ENCODE peak calls at places on chromosomes 1 and 21, in seven cellular contexts. One of them, this sample, is unnamed.
A peak's percentile ranks its signal among the peaks of the same experiment; 100 is the strongest.

GRCh38 chr1:41657679-41658078 is 173.2 kb upstream of the EDN2 start:
- DNase-seq in NCI-H1417: no peak
- DNase-seq in endothelial cell: no peak
- DNase-seq in nephron progenitor cell: no peak
- DNase-seq in activated T-helper 1 cell treated with Interleukin-2 at 50 U/mL for 16 hours: no peak
- DNase-seq in stimulated activated CD8-positive, alpha-beta memory T cell treated with anti-CD3 and anti-CD28 coated beads, Interleukin-2, amount 100 ng/mL, for 48 hours: no peak
- DNase-seq in GM18507: no peak
- DNase-seq in this sample: no peak

GRCh38 chr1:186183970-186184628 is 191.0 kb downstream of the TPR start:
- DNase-seq in NCI-H1417: no peak
- DNase-seq in endothelial cell: no peak
- DNase-seq in nephron progenitor cell: no peak
- DNase-seq in activated T-helper 1 cell treated with Interleukin-2 at 50 U/mL for 16 hours: no peak
- DNase-seq in stimulated activated CD8-positive, alpha-beta memory T cell treated with anti-CD3 and anti-CD28 coated beads, Interleukin-2, amount 100 ng/mL, for 48 hours: no peak
- DNase-seq in GM18507: no peak
- DNase-seq in this sample: no peak

GRCh38 chr21:9767592-9768375 is 753.6 kb upstream of the TPTE start:
- DNase-seq in NCI-H1417: peak; percentile 35
- DNase-seq in endothelial cell: no peak
- DNase-seq in nephron progenitor cell: no peak
- DNase-seq in activated T-helper 1 cell treated with Interleukin-2 at 50 U/mL for 16 hours: no peak
- DNase-seq in stimulated activated CD8-positive, alpha-beta memory T cell treated with anti-CD3 and anti-CD28 coated beads, Interleukin-2, amount 100 ng/mL, for 48 hours: no peak
- DNase-seq in GM18507: no peak
- DNase-seq in this sample: no peak

GRCh38 chr1:174448531-174448883 is 743 bp downstream of the GPR52 start:
- DNase-seq in NCI-H1417: peak; percentile 25
- DNase-seq in endothelial cell: no peak
- DNase-seq in nephron progenitor cell: no peak
- DNase-seq in activated T-helper 1 cell treated with Interleukin-2 at 50 U/mL for 16 hours: no peak
- DNase-seq in stimulated activated CD8-positive, alpha-beta memory T cell treated with anti-CD3 and anti-CD28 coated beads, Interleukin-2, amount 100 ng/mL, for 48 hours: no peak
- DNase-seq in GM18507: no peak
- DNase-seq in this sample: no peak

GRCh38 chr1:110687244-110687643 is 12.5 kb upstream of the KCNA3 start:
- DNase-seq in NCI-H1417: peak; percentile 23
- DNase-seq in endothelial cell: no peak
- DNase-seq in nephron progenitor cell: no peak
- DNase-seq in activated T-helper 1 cell treated with Interleukin-2 at 50 U/mL for 16 hours: no peak
- DNase-seq in stimulated activated CD8-positive, alpha-beta memory T cell treated with anti-CD3 and anti-CD28 coated beads, Interleukin-2, amount 100 ng/mL, for 48 hours: no peak
- DNase-seq in GM18507: no peak
- DNase-seq in this sample: no peak

GRCh38 chr21:32581732-32582131 is 3.6 kb downstream of the TCP10L start:
- DNase-seq in NCI-H1417: no peak
- DNase-seq in endothelial cell: no peak
- DNase-seq in nephron progenitor cell: no peak
- DNase-seq in activated T-helper 1 cell treated with Interleukin-2 at 50 U/mL for 16 hours: no peak
- DNase-seq in stimulated activated CD8-positive, alpha-beta memory T cell treated with anti-CD3 and anti-CD28 coated beads, Interleukin-2, amount 100 ng/mL, for 48 hours: no peak
- DNase-seq in GM18507: no peak
- DNase-seq in this sample: no peak

GRCh38 chr1:165114022-165114888 is 242.3 kb downstream of the LMX1A start:
- DNase-seq in NCI-H1417: peak; percentile 86
- DNase-seq in endothelial cell: peak; percentile 61
- DNase-seq in nephron progenitor cell: peak; percentile 72
- DNase-seq in activated T-helper 1 cell treated with Interleukin-2 at 50 U/mL for 16 hours: no peak
- DNase-seq in stimulated activated CD8-positive, alpha-beta memory T cell treated with anti-CD3 and anti-CD28 coated beads, Interleukin-2, amount 100 ng/mL, for 48 hours: no peak
- DNase-seq in GM18507: no peak
- DNase-seq in this sample: peak; percentile 65

GRCh38 chr1:154403300-154403943 is 1.7 kb upstream of the IL6R start:
- DNase-seq in NCI-H1417: no peak
- DNase-seq in endothelial cell: no peak
- DNase-seq in nephron progenitor cell: no peak
- DNase-seq in activated T-helper 1 cell treated with Interleukin-2 at 50 U/mL for 16 hours: no peak
- DNase-seq in stimulated activated CD8-positive, alpha-beta memory T cell treated with anti-CD3 and anti-CD28 coated beads, Interleukin-2, amount 100 ng/mL, for 48 hours: no peak
- DNase-seq in GM18507: no peak
- DNase-seq in this sample: no peak

GRCh38 chr1:156245451-156246232 is 2.2 kb downstream of the PAQR6 start:
- DNase-seq in NCI-H1417: peak; percentile 72
- DNase-seq in endothelial cell: peak; percentile 46
- DNase-seq in nephron progenitor cell: no peak
- DNase-seq in activated T-helper 1 cell treated with Interleukin-2 at 50 U/mL for 16 hours: peak; percentile 23
- DNase-seq in stimulated activated CD8-positive, alpha-beta memory T cell treated with anti-CD3 and anti-CD28 coated beads, Interleukin-2, amount 100 ng/mL, for 48 hours: no peak
- DNase-seq in GM18507: peak; percentile 52
- DNase-seq in this sample: no peak

GRCh38 chr21:34878940-34879339 is 170.2 kb downstream of the RUNX1 start:
- DNase-seq in NCI-H1417: no peak
- DNase-seq in endothelial cell: no peak
- DNase-seq in nephron progenitor cell: no peak
- DNase-seq in activated T-helper 1 cell treated with Interleukin-2 at 50 U/mL for 16 hours: no peak
- DNase-seq in stimulated activated CD8-positive, alpha-beta memory T cell treated with anti-CD3 and anti-CD28 coated beads, Interleukin-2, amount 100 ng/mL, for 48 hours: no peak
- DNase-seq in GM18507: no peak
- DNase-seq in this sample: no peak

GRCh38 chr1:218475275-218475674 is 130.1 kb downstream of the TGFB2 start:
- DNase-seq in NCI-H1417: no peak
- DNase-seq in endothelial cell: no peak
- DNase-seq in nephron progenitor cell: no peak
- DNase-seq in activated T-helper 1 cell treated with Interleukin-2 at 50 U/mL for 16 hours: no peak
- DNase-seq in stimulated activated CD8-positive, alpha-beta memory T cell treated with anti-CD3 and anti-CD28 coated beads, Interleukin-2, amount 100 ng/mL, for 48 hours: no peak
- DNase-seq in GM18507: no peak
- DNase-seq in this sample: no peak

GRCh38 chr1:31715097-31715872 is 11.5 kb upstream of the COL16A1 start:
- DNase-seq in NCI-H1417: peak; percentile 87
- DNase-seq in endothelial cell: peak; percentile 86
- DNase-seq in nephron progenitor cell: peak; percentile 88
- DNase-seq in activated T-helper 1 cell treated with Interleukin-2 at 50 U/mL for 16 hours: no peak
- DNase-seq in stimulated activated CD8-positive, alpha-beta memory T cell treated with anti-CD3 and anti-CD28 coated beads, Interleukin-2, amount 100 ng/mL, for 48 hours: no peak
- DNase-seq in GM18507: no peak
- DNase-seq in this sample: peak; percentile 96

GRCh38 chr1:199124351-199124750 is 485.5 kb downstream of the PTPRC start:
- DNase-seq in NCI-H1417: no peak
- DNase-seq in endothelial cell: no peak
- DNase-seq in nephron progenitor cell: no peak
- DNase-seq in activated T-helper 1 cell treated with Interleukin-2 at 50 U/mL for 16 hours: no peak
- DNase-seq in stimulated activated CD8-positive, alpha-beta memory T cell treated with anti-CD3 and anti-CD28 coated beads, Interleukin-2, amount 100 ng/mL, for 48 hours: no peak
- DNase-seq in GM18507: no peak
- DNase-seq in this sample: no peak

GRCh38 chr1:206430031-206430983 is 40.0 kb upstream of the IKBKE start:
- DNase-seq in NCI-H1417: peak; percentile 29
- DNase-seq in endothelial cell: no peak
- DNase-seq in nephron progenitor cell: no peak
- DNase-seq in activated T-helper 1 cell treated with Interleukin-2 at 50 U/mL for 16 hours: no peak
- DNase-seq in stimulated activated CD8-positive, alpha-beta memory T cell treated with anti-CD3 and anti-CD28 coated beads, Interleukin-2, amount 100 ng/mL, for 48 hours: no peak
- DNase-seq in GM18507: peak; percentile 30
- DNase-seq in this sample: no peak

GRCh38 chr1:119373465-119373864 is 4.9 kb downstream of the HAO2 start:
- DNase-seq in NCI-H1417: no peak
- DNase-seq in endothelial cell: no peak
- DNase-seq in nephron progenitor cell: no peak
- DNase-seq in activated T-helper 1 cell treated with Interleukin-2 at 50 U/mL for 16 hours: no peak
- DNase-seq in stimulated activated CD8-positive, alpha-beta memory T cell treated with anti-CD3 and anti-CD28 coated beads, Interleukin-2, amount 100 ng/mL, for 48 hours: no peak
- DNase-seq in GM18507: no peak
- DNase-seq in this sample: no peak

GRCh38 chr1:151898519-151898991 is 10.8 kb downstream of the THEM4 start:
- DNase-seq in NCI-H1417: no peak
- DNase-seq in endothelial cell: no peak
- DNase-seq in nephron progenitor cell: no peak
- DNase-seq in activated T-helper 1 cell treated with Interleukin-2 at 50 U/mL for 16 hours: peak; percentile 58
- DNase-seq in stimulated activated CD8-positive, alpha-beta memory T cell treated with anti-CD3 and anti-CD28 coated beads, Interleukin-2, amount 100 ng/mL, for 48 hours: no peak
- DNase-seq in GM18507: no peak
- DNase-seq in this sample: no peak

GRCh38 chr1:182235604-182235951 is 156.0 kb downstream of the GLUL start:
- DNase-seq in NCI-H1417: peak; percentile 54
- DNase-seq in endothelial cell: no peak
- DNase-seq in nephron progenitor cell: no peak
- DNase-seq in activated T-helper 1 cell treated with Interleukin-2 at 50 U/mL for 16 hours: no peak
- DNase-seq in stimulated activated CD8-positive, alpha-beta memory T cell treated with anti-CD3 and anti-CD28 coated beads, Interleukin-2, amount 100 ng/mL, for 48 hours: no peak
- DNase-seq in GM18507: no peak
- DNase-seq in this sample: no peak

GRCh38 chr1:232571523-232571922 is 58.4 kb downstream of the SIPA1L2 start:
- DNase-seq in NCI-H1417: no peak
- DNase-seq in endothelial cell: no peak
- DNase-seq in nephron progenitor cell: no peak
- DNase-seq in activated T-helper 1 cell treated with Interleukin-2 at 50 U/mL for 16 hours: no peak
- DNase-seq in stimulated activated CD8-positive, alpha-beta memory T cell treated with anti-CD3 and anti-CD28 coated beads, Interleukin-2, amount 100 ng/mL, for 48 hours: no peak
- DNase-seq in GM18507: no peak
- DNase-seq in this sample: no peak

GRCh38 chr1:44707112-44707881 is 23.7 kb downstream of the RNU5D-1 start:
- DNase-seq in NCI-H1417: no peak
- DNase-seq in endothelial cell: no peak
- DNase-seq in nephron progenitor cell: no peak
- DNase-seq in activated T-helper 1 cell treated with Interleukin-2 at 50 U/mL for 16 hours: no peak
- DNase-seq in stimulated activated CD8-positive, alpha-beta memory T cell treated with anti-CD3 and anti-CD28 coated beads, Interleukin-2, amount 100 ng/mL, for 48 hours: no peak
- DNase-seq in GM18507: no peak
- DNase-seq in this sample: no peak

GRCh38 chr1:205381305-205381704 is 24.6 kb upstream of the KLHDC8A start:
- DNase-seq in NCI-H1417: no peak
- DNase-seq in endothelial cell: no peak
- DNase-seq in nephron progenitor cell: no peak
- DNase-seq in activated T-helper 1 cell treated with Interleukin-2 at 50 U/mL for 16 hours: no peak
- DNase-seq in stimulated activated CD8-positive, alpha-beta memory T cell treated with anti-CD3 and anti-CD28 coated beads, Interleukin-2, amount 100 ng/mL, for 48 hours: no peak
- DNase-seq in GM18507: no peak
- DNase-seq in this sample: no peak

GRCh38 chr1:92480813-92481597 is 5.7 kb downstream of the GFI1 start:
- DNase-seq in NCI-H1417: no peak
- DNase-seq in endothelial cell: peak; percentile 28
- DNase-seq in nephron progenitor cell: peak; percentile 52
- DNase-seq in activated T-helper 1 cell treated with Interleukin-2 at 50 U/mL for 16 hours: no peak
- DNase-seq in stimulated activated CD8-positive, alpha-beta memory T cell treated with anti-CD3 and anti-CD28 coated beads, Interleukin-2, amount 100 ng/mL, for 48 hours: no peak
- DNase-seq in GM18507: no peak
- DNase-seq in this sample: no peak

GRCh38 chr1:153390938-153391710 is at the start of gene S100A8:
- DNase-seq in NCI-H1417: no peak
- DNase-seq in endothelial cell: no peak
- DNase-seq in nephron progenitor cell: no peak
- DNase-seq in activated T-helper 1 cell treated with Interleukin-2 at 50 U/mL for 16 hours: no peak
- DNase-seq in stimulated activated CD8-positive, alpha-beta memory T cell treated with anti-CD3 and anti-CD28 coated beads, Interleukin-2, amount 100 ng/mL, for 48 hours: no peak
- DNase-seq in GM18507: no peak
- DNase-seq in this sample: no peak

GRCh38 chr1:112618721-112619517 is at the start of gene ST7L:
- DNase-seq in NCI-H1417: peak; percentile 82
- DNase-seq in endothelial cell: peak; percentile 64
- DNase-seq in nephron progenitor cell: peak; percentile 78
- DNase-seq in activated T-helper 1 cell treated with Interleukin-2 at 50 U/mL for 16 hours: peak; percentile 32
- DNase-seq in stimulated activated CD8-positive, alpha-beta memory T cell treated with anti-CD3 and anti-CD28 coated beads, Interleukin-2, amount 100 ng/mL, for 48 hours: peak; percentile 34
- DNase-seq in GM18507: no peak
- DNase-seq in this sample: peak; percentile 79

GRCh38 chr1:87389011-87389410 is 60.3 kb downstream of the LMO4 start:
- DNase-seq in NCI-H1417: no peak
- DNase-seq in endothelial cell: no peak
- DNase-seq in nephron progenitor cell: no peak
- DNase-seq in activated T-helper 1 cell treated with Interleukin-2 at 50 U/mL for 16 hours: no peak
- DNase-seq in stimulated activated CD8-positive, alpha-beta memory T cell treated with anti-CD3 and anti-CD28 coated beads, Interleukin-2, amount 100 ng/mL, for 48 hours: no peak
- DNase-seq in GM18507: no peak
- DNase-seq in this sample: no peak

GRCh38 chr1:97905141-97905540 is 15.7 kb downstream of the DPYD start:
- DNase-seq in NCI-H1417: no peak
- DNase-seq in endothelial cell: no peak
- DNase-seq in nephron progenitor cell: no peak
- DNase-seq in activated T-helper 1 cell treated with Interleukin-2 at 50 U/mL for 16 hours: no peak
- DNase-seq in stimulated activated CD8-positive, alpha-beta memory T cell treated with anti-CD3 and anti-CD28 coated beads, Interleukin-2, amount 100 ng/mL, for 48 hours: no peak
- DNase-seq in GM18507: no peak
- DNase-seq in this sample: no peak

GRCh38 chr1:111570781-111571181 is 48.8 kb upstream of the RAP1A start:
- DNase-seq in NCI-H1417: peak; percentile 6
- DNase-seq in endothelial cell: peak; percentile 31
- DNase-seq in nephron progenitor cell: peak; percentile 4
- DNase-seq in activated T-helper 1 cell treated with Interleukin-2 at 50 U/mL for 16 hours: peak; percentile 5
- DNase-seq in stimulated activated CD8-positive, alpha-beta memory T cell treated with anti-CD3 and anti-CD28 coated beads, Interleukin-2, amount 100 ng/mL, for 48 hours: no peak
- DNase-seq in GM18507: peak; percentile 7
- DNase-seq in this sample: peak; percentile 54

GRCh38 chr1:175162955-175163354 is 29.6 kb downstream of the KIAA0040 start:
- DNase-seq in NCI-H1417: no peak
- DNase-seq in endothelial cell: no peak
- DNase-seq in nephron progenitor cell: no peak
- DNase-seq in activated T-helper 1 cell treated with Interleukin-2 at 50 U/mL for 16 hours: no peak
- DNase-seq in stimulated activated CD8-positive, alpha-beta memory T cell treated with anti-CD3 and anti-CD28 coated beads, Interleukin-2, amount 100 ng/mL, for 48 hours: no peak
- DNase-seq in GM18507: no peak
- DNase-seq in this sample: no peak